ENCODE peak calls at places on chromosomes 2 and 18, in five cellular contexts. W is IMR-90, K is HTR-8/SVneo, G is posterior vena cava, T is chondrocyte. Q is an unnamed sample.

GRCh38 chr18:1680108-1680507 is 775.4 kb downstream of the ADCYAP1 start:
- DNase-seq in W (no peak), K (no peak), G (no peak), T (no peak), Q (no peak)

GRCh38 chr2:215914067-215914776 is 99.1 kb downstream of the MREG start:
- DNase-seq in W (no peak), K (no peak), G (no peak), T (no peak), Q (no peak)

GRCh38 chr2:131040661-131041401 is 52.4 kb downstream of the FAM168B start:
- DNase-seq in W (no peak), K (no peak), G (no peak), T (no peak), Q (no peak)

GRCh38 chr2:161423351-161424178 is 7.5 kb downstream of the TBR1 start:
- DNase-seq in W (no peak), K (no peak), G (peak), T (no peak), Q (no peak)

GRCh38 chr2:63192169-63192888 is 141.7 kb downstream of the OTX1 start:
- DNase-seq in W (no peak), K (no peak), G (no peak), T (no peak), Q (no peak)

GRCh38 chr2:103427567-103427966 is 665.7 kb downstream of the TMEM182 start:
- DNase-seq in W (no peak), K (no peak), G (no peak), T (no peak), Q (no peak)

GRCh38 chr2:84946204-84947009 is 24.6 kb upstream of the KCMF1 start:
- DNase-seq in W (peak), K (peak), G (no peak), T (no peak), Q (no peak)

GRCh38 chr18:50727721-50728470 is 91.9 kb downstream of the MRO start:
- DNase-seq in W (no peak), K (no peak), G (no peak), T (no peak), Q (no peak)

GRCh38 chr2:12714391-12715221 is 2.1 kb upstream of the TRIB2 start:
- DNase-seq in W (peak), K (no peak), G (no peak), T (no peak), Q (no peak)

GRCh38 chr2:217118559-217118958 is 258.7 kb upstream of the TNP1 start:
- DNase-seq in W (no peak), K (no peak), G (no peak), T (no peak), Q (no peak)